ENCODE peak calls at places on chromosomes 13 and 19, in four cellular contexts. G is uterus, J is body of pancreas, E is breast epithelium. T is an unnamed sample.

GRCh38 chr13:112725346-112726017 is 35.6 kb downstream of the ATP11A start:
- DNase-seq in J (no peak), E (no peak), G (no peak), T (no peak)

GRCh38 chr19:44515907-44516306 is 13.6 kb downstream of the CEACAM20 start:
- DNase-seq in E (no peak), J (no peak), G (no peak), T (no peak)

GRCh38 chr19:15241259-15241658 is 9.0 kb upstream of the EPHX3 start:
- DNase-seq in E (no peak), J (no peak), G (no peak), T (no peak)

GRCh38 chr13:91946498-91947070 is 548.2 kb downstream of the GPC5 start:
- DNase-seq in E (no peak), G (no peak), J (no peak), T (no peak)

GRCh38 chr19:56133858-56134654 is 7.0 kb upstream of the ZNF444 start:
- DNase-seq in J (no peak), E (no peak), G (no peak), T (no peak)

GRCh38 chr13:28819046-28819747 is 942 bp upstream of the MTUS2 start:
- DNase-seq in G (no peak), J (peak), E (no peak), T (no peak)

GRCh38 chr19:51123381-51124186 is 1.1 kb upstream of the SIGLEC9 start:
- DNase-seq in J (no peak), G (no peak), E (no peak), T (no peak)

GRCh38 chr13:59259416-59260000 is 904.2 kb downstream of the DIAPH3 start:
- DNase-seq in E (no peak), G (no peak), J (no peak), T (no peak)

GRCh38 chr19:54638683-54639082 is 8.4 kb downstream of the LILRB1 start:
- DNase-seq in E (no peak), G (no peak), J (no peak), T (no peak)

GRCh38 chr13:87680298-87680697 is 9.1 kb downstream of the SLITRK5 start:
- DNase-seq in J (no peak), E (no peak), G (no peak), T (no peak)

GRCh38 chr13:62544928-62545327 is 1129.3 kb upstream of the PCDH20 start:
- DNase-seq in J (no peak), E (no peak), G (no peak), T (no peak)
- TF ChIP-seq CTCF in J (no peak), E (no peak), G (no peak), T (no peak)

DNA sequence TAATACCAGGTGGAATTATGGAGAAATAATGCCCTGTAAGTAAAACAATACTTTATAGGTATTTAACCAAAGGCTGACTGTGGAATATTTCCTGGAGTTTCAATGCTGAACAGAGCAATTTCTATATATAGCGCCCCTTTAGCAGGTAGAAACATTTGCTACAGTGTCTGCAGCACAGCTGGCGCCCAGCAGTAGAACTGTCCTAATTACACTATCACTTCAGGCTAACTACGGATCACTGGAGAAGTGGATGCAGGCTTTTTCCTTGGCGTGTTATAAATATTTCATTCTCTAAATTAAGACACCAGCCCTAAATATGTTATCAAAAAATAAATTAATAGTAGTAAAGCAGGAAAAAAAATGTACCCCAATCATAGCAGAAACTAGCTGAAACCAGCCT is 3.1 kb downstream of the SHISA2 start:
- DNase-seq in G (no peak), E (no peak), J (no peak), T (no peak)
- H3K4me3 ChIP-seq in G (no peak), E (no peak), J (no peak), T (no peak)

GRCh38 chr13:33953203-33953602 is 135.3 kb downstream of the RFC3 start:
- DNase-seq in G (no peak), E (no peak), J (no peak), T (no peak)

GRCh38 chr13:33953781-33954180 is 135.8 kb downstream of the RFC3 start:
- DNase-seq in J (no peak), G (no peak), E (no peak), T (no peak)

GRCh38 chr13:33963134-33963533 is 145.2 kb downstream of the RFC3 start:
- DNase-seq in G (no peak), J (no peak), E (no peak), T (no peak)

GRCh38 chr13:33958964-33959363 is 141.0 kb downstream of the RFC3 start:
- DNase-seq in J (no peak), G (no peak), E (no peak), T (no peak)

GRCh38 chr13:33957497-33957905 is 139.6 kb downstream of the RFC3 start:
- DNase-seq in J (no peak), G (no peak), E (no peak), T (no peak)
- TF ChIP-seq POLR2A in J (no peak), G (no peak), E (no peak), T (no peak)

GRCh38 chr19:36210497-36210896 is 4.0 kb downstream of the ZNF565 start:
- DNase-seq in E (no peak), J (no peak), G (no peak), T (no peak)

GRCh38 chr19:36215276-36216171 is 618 bp downstream of the ZNF146 start:
- DNase-seq in G (no peak), J (no peak), E (no peak), T (no peak)

GRCh38 chr19:36212895-36213294 is 1.6 kb downstream of the ZNF565 start:
- DNase-seq in E (no peak), J (no peak), G (no peak), T (no peak)

GRCh38 chr19:36213793-36214387 is 575 bp downstream of the ZNF565 start:
- DNase-seq in E (no peak), G (no peak), J (no peak), T (no peak)

DNA sequence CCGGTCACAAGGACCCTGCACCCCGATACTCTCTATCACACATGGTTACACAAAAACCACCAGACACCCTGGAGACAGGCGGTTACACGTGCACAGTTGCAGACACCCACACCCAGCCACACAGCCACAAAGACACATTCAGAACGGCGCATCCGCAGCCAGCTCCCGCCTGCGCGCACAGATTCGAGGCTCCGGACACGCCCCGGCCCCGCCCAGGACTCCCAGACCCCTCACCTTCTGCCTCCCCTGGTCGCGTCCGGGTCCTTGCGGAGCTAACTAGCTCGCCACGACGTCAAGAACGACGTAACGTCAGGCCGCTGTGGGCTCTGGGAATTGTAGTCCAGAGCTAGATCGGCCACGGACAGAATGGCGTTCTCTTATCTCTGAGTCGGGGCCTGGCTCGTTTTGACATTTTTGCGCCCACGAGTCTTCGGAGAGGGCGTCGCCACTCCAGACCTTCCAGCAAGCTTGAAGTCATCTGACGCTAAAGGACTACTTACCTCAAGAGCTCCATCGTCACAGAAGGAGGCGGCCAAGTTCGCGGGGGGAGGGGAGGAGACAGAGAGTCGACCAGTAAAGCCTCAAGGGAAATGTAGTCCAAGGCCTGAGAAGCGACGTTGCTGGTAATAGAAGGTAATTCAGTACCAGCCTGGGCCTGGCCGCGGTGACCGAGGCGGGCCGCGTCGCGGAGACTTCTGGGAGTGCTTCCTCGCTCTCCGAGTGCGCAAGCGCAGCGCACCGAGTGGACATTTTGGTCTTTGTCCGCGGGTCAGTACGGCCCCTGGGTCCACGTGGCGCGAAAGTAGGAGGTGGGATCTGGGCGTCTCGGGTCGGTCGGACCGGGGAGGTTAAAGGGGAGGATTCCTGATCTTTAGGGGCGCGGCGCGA is at the start of the genes ZNF146 and ZNF565:
- DNase-seq in G (peak), J (peak), E (peak), T (peak)
- TF ChIP-seq CTCF in G (peak), J (no peak), E (peak), T (no peak)

GRCh38 chr19:1239796-1240737 is 1.5 kb upstream of the ATP5F1D start:
- DNase-seq in E (peak), J (peak), G (peak), T (peak)
- H3K4me3 ChIP-seq in E (peak), J (no peak), G (peak), T (no peak)

GRCh38 chr19:17104679-17105078 is 29.1 kb downstream of the MYO9B start:
- DNase-seq in J (no peak), E (no peak), G (no peak), T (no peak)
- TF ChIP-seq POLR2A in J (no peak), E (no peak), G (no peak), T (no peak)

GRCh38 chr19:13526552-13526951 is 20.3 kb upstream of the CACNA1A start:
- DNase-seq in J (no peak), E (no peak), G (no peak), T (no peak)
- TF ChIP-seq CTCF in J (no peak), E (no peak), G (no peak), T (no peak)

GRCh38 chr13:97366172-97366688 is 67.7 kb upstream of the RAP2A start:
- DNase-seq in E (no peak), G (no peak), J (no peak), T (no peak)

GRCh38 chr13:97371486-97372109 is 62.4 kb upstream of the RAP2A start:
- DNase-seq in G (no peak), E (no peak), J (no peak), T (no peak)

GRCh38 chr13:97367427-97367826 is 66.5 kb upstream of the RAP2A start:
- DNase-seq in J (no peak), G (peak), E (peak), T (no peak)

GRCh38 chr13:97367016-97367415 is 67.0 kb upstream of the RAP2A start:
- DNase-seq in E (no peak), J (no peak), G (peak), T (no peak)

DNA sequence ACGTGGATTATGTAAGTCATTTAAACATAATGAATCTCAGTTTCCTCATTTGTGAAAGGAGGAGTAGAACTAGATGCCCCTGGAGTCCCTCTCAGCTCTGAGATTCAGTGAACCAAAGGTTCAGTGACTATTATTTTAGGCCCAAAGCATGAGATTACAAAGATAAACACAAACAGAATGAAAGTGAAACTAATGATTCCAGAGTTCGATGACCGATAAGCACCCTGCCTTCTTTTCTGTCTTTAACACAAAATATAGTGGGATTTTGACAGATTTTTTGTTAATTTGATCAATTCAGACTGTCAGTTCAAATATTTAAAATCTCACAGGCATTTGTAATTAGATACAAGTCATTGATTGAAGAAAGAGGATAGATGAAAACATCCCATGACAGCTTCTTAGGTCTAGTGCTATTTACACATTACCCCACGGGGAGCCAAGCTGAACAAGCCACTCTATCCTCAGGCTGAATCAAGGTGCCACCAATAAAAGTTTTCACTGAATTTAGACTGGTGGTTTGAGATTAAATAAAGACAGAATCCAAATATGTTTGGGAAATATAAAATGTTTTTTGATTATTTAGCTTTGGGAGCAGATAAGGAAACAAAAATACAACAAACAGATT is 64.6 kb upstream of the RAP2A start:
- DNase-seq in G (no peak), J (no peak), E (no peak), T (no peak)
- H3K4me3 ChIP-seq in G (peak), J (no peak), E (peak), T (no peak)